ENCODE peak calls at places on chromosomes 11 and 22, in ten cellular contexts. Q, I, F, M, T, Z, A, N, E and W are unnamed samples.

GRCh38 chr11:199782-200181 is 6.9 kb downstream of the SCGB1C1 start:
- DNase-seq in Q (no peak), I (peak; percentile 46), F (no peak), M (no peak), T (peak; percentile 74), Z (no peak), A (no peak), N (no peak), E (peak; percentile 35), W (peak; percentile 4)

GRCh38 chr11:126054412-126054811 is 8.3 kb downstream of the CDON start:
- DNase-seq in Q (no peak), I (no peak), F (no peak), M (no peak), T (no peak), Z (no peak), A (no peak), N (no peak), E (no peak), W (no peak)

GRCh38 chr11:114291847-114292680 is 4.1 kb upstream of the NNMT start:
- DNase-seq in Q (peak; percentile 70), I (no peak), F (peak; percentile 85), M (no peak), T (no peak), Z (no peak), A (no peak), N (no peak), E (no peak), W (no peak)

GRCh38 chr11:68364581-68364980 is 52.2 kb downstream of the LRP5 start:
- DNase-seq in Q (no peak), I (no peak), F (no peak), M (no peak), T (peak; percentile 31), Z (no peak), A (no peak), N (no peak), E (no peak), W (no peak)

GRCh38 chr11:39374963-39375698 is 2084.3 kb downstream of the LRRC4C start:
- DNase-seq in Q (peak; percentile 67), I (no peak), F (peak; percentile 12), M (no peak), T (no peak), Z (no peak), A (no peak), N (no peak), E (no peak), W (no peak)

GRCh38 chr11:70128435-70128906 is 50.4 kb downstream of the ANO1 start:
- DNase-seq in Q (peak; percentile 62), I (no peak), F (no peak), M (no peak), T (peak; percentile 40), Z (no peak), A (peak; percentile 57), N (no peak), E (no peak), W (no peak)

GRCh38 chr22:39525658-39525975 is 5.3 kb downstream of the ATF4 start:
- DNase-seq in Q (no peak), I (no peak), F (no peak), M (no peak), T (no peak), Z (no peak), A (no peak), N (no peak), E (peak; percentile 38), W (no peak)

GRCh38 chr22:36425977-36426523 is 38.3 kb upstream of the MYH9 start:
- DNase-seq in Q (no peak), I (no peak), F (peak; percentile 73), M (peak; percentile 73), T (no peak), Z (peak; percentile 43), A (no peak), N (no peak), E (peak; percentile 65), W (peak; percentile 64)

GRCh38 chr11:134224710-134225662 is 515 bp downstream of the VPS26B start:
- DNase-seq in Q (peak; percentile 51), I (peak; percentile 66), F (peak; percentile 61), M (peak; percentile 70), T (peak; percentile 82), Z (peak; percentile 66), A (peak; percentile 93), N (peak; percentile 37), E (peak; percentile 72), W (no peak)

GRCh38 chr22:30889996-30890480 is 78.5 kb downstream of the MORC2 start:
- DNase-seq in Q (no peak), I (no peak), F (no peak), M (peak; percentile 1), T (no peak), Z (no peak), A (no peak), N (no peak), E (no peak), W (no peak)

DNA sequence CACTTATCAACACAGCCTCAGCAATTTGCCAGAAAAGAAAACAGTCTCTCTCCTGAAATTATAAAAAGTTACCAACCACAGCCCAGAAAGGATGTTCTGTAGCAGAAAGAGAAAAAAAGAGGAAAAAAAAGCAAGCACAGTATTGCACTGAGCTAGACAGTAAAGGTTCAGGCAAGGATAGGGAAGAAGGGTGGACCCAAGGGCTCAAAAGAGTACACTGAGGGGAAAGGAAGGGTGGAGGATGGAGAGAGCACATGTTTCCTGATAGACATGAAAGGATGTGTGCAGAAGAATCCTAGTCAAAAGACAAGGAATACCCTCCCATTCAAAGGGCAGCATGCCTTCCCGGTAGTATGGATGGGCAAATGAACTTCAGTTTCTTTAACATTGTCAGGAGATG is 59.1 kb downstream of the RRAS2 start:
- DNase-seq in Q (no peak), I (no peak), F (no peak), M (no peak), T (no peak), Z (no peak), A (no peak), N (no peak), E (no peak), W (no peak)
- H3K4me1 ChIP-seq in Q (no peaks in the 10 kb centered on the region), I (no peaks in the 10 kb centered on the region), F (peaks cover 11% of the 10 kb centered on the region), M (peaks cover 36% of the 10 kb centered on the region), T (no peaks in the 10 kb centered on the region), Z (peaks cover 50% of the 10 kb centered on the region), A (peaks cover 18% of the 10 kb centered on the region), N (peaks cover 6% of the 10 kb centered on the region), E (peaks cover 16% of the 10 kb centered on the region), W (no peaks in the 10 kb centered on the region)

DNA sequence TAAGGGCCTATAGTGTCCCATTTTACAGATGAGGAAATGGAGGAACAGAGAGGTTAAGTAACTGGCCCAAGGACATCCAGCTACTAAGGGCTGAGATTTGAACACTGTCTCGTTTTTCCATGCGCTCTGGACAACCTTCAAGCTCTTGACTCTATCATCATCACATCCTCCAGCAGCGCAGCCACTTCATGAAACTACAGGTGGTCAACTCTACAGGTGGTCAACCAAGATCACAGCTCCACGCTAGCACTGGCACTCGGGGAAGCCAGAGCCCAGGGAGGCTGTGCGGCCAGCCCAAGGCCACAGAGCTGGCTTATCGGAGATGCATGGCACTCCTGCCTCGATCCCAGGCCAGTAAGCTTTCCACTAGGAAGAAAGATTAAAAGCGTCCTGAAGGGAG is 40.0 kb downstream of the PHF21B start:
- DNase-seq in Q (no peak), I (no peak), F (no peak), M (no peak), T (no peak), Z (no peak), A (no peak), N (no peak), E (no peak), W (no peak)
- H3K4me3 ChIP-seq in Q (no peak overlapping the region), I (no peak overlapping the region), F (no peak overlapping the region), M (no peak overlapping the region), T (no peak overlapping the region), Z (no peak overlapping the region), A (no peak overlapping the region), N (no peak overlapping the region), E (no peak overlapping the region), W (no peak overlapping the region)

GRCh38 chr22:17119481-17120202 is 1.5 kb downstream of the TMEM121B start:
- DNase-seq in Q (peak; percentile 3), I (peak; percentile 67), F (peak; percentile 38), M (peak; percentile 45), T (peak; percentile 74), Z (no peak), A (peak; percentile 87), N (no peak), E (no peak), W (no peak)
- TF ChIP-seq CTCF in Q (peak; percentile 33), I (no peak), F (peak; percentile 37), M (peak; percentile 64), T (peak; percentile 7), Z (peak; percentile 56), A (peak; percentile 21), N (no peak), E (peak; percentile 28), W (peak; percentile 12)

GRCh38 chr22:45240137-45240809 is 421 bp downstream of the KIAA0930 start:
- DNase-seq in Q (no peak), I (no peak), F (peak; percentile 41), M (no peak), T (peak; percentile 86), Z (peak; percentile 36), A (peak; percentile 88), N (no peak), E (peak; percentile 75), W (peak; percentile 20)

GRCh38 chr22:45237065-45237990 is 3.4 kb downstream of the KIAA0930 start:
- DNase-seq in Q (no peak), I (no peak), F (no peak), M (no peak), T (no peak), Z (no peak), A (no peak), N (no peak), E (no peak), W (no peak)

GRCh38 chr22:45240810-45241631 is at the start of gene KIAA0930:
- DNase-seq in Q (peak; percentile 44), I (peak; percentile 89), F (peak; percentile 79), M (peak; percentile 82), T (peak; percentile 93), Z (peak; percentile 88), A (peak; percentile 94), N (peak; percentile 82), E (peak; percentile 86), W (peak; percentile 74)

GRCh38 chr22:45239378-45240136 is 1.1 kb downstream of the KIAA0930 start:
- DNase-seq in Q (no peak), I (no peak), F (no peak), M (no peak), T (no peak), Z (no peak), A (no peak), N (no peak), E (peak; percentile 50), W (no peak)

DNA sequence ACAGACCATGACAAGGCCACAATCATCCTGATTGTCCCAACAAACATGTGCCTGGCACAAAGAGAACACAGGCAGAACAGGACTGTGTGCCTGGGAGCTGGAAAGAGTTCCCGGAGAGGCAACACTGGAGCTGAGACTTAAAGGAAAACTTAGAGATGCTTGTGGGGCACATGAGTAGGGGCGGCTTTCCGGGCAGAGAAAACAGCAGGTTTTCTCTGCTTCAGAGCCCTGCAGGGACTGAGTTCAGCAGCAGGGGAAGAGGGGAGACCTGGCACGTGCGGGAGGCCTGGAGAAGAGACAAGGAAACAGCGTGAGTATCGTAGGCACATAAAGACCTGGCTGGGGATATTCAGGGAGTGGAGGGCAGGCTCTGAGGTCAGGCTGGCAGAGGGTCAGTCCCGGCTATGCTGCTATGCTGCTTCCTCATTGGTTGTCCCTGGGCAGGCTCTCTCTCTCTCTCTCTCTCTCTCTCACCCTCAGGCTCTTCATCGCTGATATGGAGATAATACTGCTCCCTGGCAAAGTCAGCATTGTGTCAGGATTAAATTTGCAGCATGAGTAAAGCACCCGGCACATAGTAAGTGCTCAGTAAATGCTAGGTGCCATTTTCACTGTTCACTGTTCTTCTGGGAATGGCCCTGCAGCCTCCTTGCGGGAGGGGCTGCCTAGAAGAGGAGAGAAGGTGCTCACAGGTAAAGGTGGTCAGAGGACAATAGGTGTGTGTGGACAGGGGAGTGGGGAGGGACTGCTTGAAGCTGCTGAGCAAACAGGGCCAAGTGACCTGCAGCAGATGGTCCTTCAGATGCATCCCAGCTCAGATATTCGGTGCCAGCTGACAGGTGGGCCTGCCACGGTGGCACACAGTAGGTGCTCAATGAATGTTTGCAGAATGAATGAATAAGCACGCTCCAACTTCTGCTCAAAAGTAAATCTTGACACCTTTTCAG is 2.0 kb downstream of the KIAA0930 start:
- DNase-seq in Q (no peak), I (no peak), F (no peak), M (no peak), T (no peak), Z (no peak), A (no peak), N (no peak), E (no peak), W (no peak)
- H3K4me1 ChIP-seq in Q (peaks cover 20% of the 10 kb centered on the region), I (peaks cover 15% of the 10 kb centered on the region), F (peaks cover 5% of the 10 kb centered on the region), M (peaks cover 21% of the 10 kb centered on the region), T (peaks cover 13% of the 10 kb centered on the region), Z (no peaks in the 10 kb centered on the region), A (peaks cover 52% of the 10 kb centered on the region), N (peaks cover 39% of the 10 kb centered on the region), E (peaks cover 22% of the 10 kb centered on the region), W (peaks cover 15% of the 10 kb centered on the region)